ENCODE peak calls at places on chromosome 1, in six cellular contexts. G, T, S, D, M and O are unnamed samples.

GRCh38 chr1:178704833-178705232 is 20.2 kb upstream of the RALGPS2 start:
- DNase-seq in G (no peak), T (no peak), S (no peak), D (no peak), M (no peak), O (no peak)

GRCh38 chr1:32797456-32797855 is 19.7 kb downstream of the YARS1 start:
- DNase-seq in G (no peak), T (no peak), S (no peak), D (no peak), M (no peak), O (no peak)

GRCh38 chr1:7488475-7488842 is 282.6 kb upstream of the VAMP3 start:
- DNase-seq in G (no peak), T (no peak), S (no peak), D (no peak), M (no peak), O (no peak)

GRCh38 chr1:2539312-2539907 is 9.3 kb upstream of the HES5 start:
- DNase-seq in G (no peak), T (no peak), S (peak; percentile 29), D (no peak), M (no peak), O (no peak)

GRCh38 chr1:29835486-29836273 is 599.4 kb downstream of the PTPRU start:
- DNase-seq in G (no peak), T (no peak), S (no peak), D (no peak), M (no peak), O (no peak)

GRCh38 chr1:41377397-41377796 is 16.2 kb downstream of the FOXO6 start:
- DNase-seq in G (no peak), T (no peak), S (no peak), D (no peak), M (no peak), O (no peak)

GRCh38 chr1:22252902-22253790 is 110.2 kb upstream of the WNT4 start:
- DNase-seq in G (no peak), T (no peak), S (no peak), D (peak; percentile 52), M (no peak), O (no peak)

GRCh38 chr1:76170114-76170513 is 95.6 kb downstream of the ST6GALNAC3 start:
- DNase-seq in G (no peak), T (no peak), S (no peak), D (no peak), M (no peak), O (no peak)

GRCh38 chr1:31299365-31299764 is 2.5 kb downstream of the ZCCHC17 start:
- DNase-seq in G (no peak), T (no peak), S (no peak), D (peak; percentile 8), M (no peak), O (no peak)

DNA sequence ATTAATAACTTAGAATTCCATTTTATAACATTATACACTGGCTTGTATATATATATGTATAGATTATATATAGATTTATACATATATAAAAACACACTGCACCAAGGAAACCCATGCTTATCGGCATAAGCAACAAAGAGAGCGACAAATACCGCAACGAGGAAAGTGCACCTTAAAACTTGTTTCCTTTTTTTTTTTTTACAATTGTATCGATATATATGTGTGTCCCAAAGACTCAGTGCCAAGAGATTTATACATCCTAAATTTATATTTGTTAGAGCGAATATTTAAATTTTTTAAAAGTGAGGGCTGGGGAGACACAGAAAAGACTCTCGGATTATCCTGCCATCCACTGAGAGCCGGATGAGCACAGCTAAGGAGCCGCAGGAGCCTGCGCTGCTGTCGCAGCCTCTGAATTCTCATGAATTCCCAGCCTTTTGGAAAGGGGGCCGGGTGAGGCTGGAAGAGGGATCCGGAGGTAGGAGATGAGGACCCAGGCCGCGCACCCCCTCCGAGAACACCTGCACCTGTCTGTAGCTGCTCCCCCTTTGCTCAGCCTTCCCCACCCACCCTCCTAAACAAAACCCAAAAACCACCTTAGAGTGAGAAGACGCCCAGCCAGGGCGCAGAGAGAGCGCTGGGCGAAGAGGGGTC is 5.2 kb downstream of the DMRTA2 start:
- DNase-seq in G (no peak), T (no peak), S (no peak), D (no peak), M (no peak), O (no peak)
- H3K4me3 ChIP-seq in G (peak overlapping the region; percentile 45), T (no peak overlapping the region), S (no peak overlapping the region), D (no peak overlapping the region), M (no peak overlapping the region), O (no peak overlapping the region)

DNA sequence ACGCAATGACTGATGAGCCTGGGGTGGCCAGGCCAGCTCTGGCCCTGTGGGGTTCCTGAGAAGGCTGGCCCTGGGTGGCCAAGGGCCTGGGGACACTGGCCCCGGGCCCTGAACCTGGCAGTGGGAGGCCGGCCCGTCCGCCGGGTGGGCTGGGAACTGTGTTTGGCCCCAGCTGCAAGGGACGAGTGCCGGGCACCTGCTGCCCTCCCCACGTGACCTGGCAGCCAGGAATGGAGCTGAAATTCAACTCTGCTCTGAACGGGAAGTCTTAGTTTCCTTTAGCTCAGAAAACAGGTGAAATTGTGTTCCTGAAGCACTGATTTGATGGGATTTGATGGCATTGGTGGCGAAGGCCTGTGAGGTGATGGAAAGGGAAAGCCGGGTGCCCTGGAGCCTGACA is 8.2 kb upstream of the TTLL10 start:
- DNase-seq in G (no peak), T (no peak), S (no peak), D (no peak), M (no peak), O (no peak)
- H3K4me3 ChIP-seq in G (no peak overlapping the region), T (no peak overlapping the region), S (no peak overlapping the region), D (no peak overlapping the region), M (no peak overlapping the region), O (no peak overlapping the region)

GRCh38 chr1:186390925-186391324 is 15.3 kb downstream of the ODR4 start:
- DNase-seq in G (no peak), T (no peak), S (no peak), D (no peak), M (no peak), O (no peak)
- H3K4me3 ChIP-seq in G (no peak overlapping the region), T (no peak overlapping the region), S (no peak overlapping the region), D (no peak overlapping the region), M (no peak overlapping the region), O (no peak overlapping the region)

GRCh38 chr1:36715797-36716196 is 233.1 kb upstream of the CSF3R start:
- DNase-seq in G (no peak), T (no peak), S (no peak), D (no peak), M (no peak), O (no peak)
- H3K4me3 ChIP-seq in G (no peak overlapping the region), T (no peak overlapping the region), S (no peak overlapping the region), D (no peak overlapping the region), M (no peak overlapping the region), O (no peak overlapping the region)